ENCODE peak calls at places on chromosomes 16 and 17, in eight cellular contexts. B, O, V, Y, F, H, Z and G are unnamed samples.

GRCh38 chr16:68085259-68086071 is at the start of gene NFATC3:
- DNase-seq in B (peak), O (peak), V (peak), Y (peak), F (peak), H (peak), Z (peak), G (peak)

GRCh38 chr17:7496470-7497227 is 12.5 kb downstream of the POLR2A start:
- DNase-seq in B (peak), O (no peak), V (no peak), Y (no peak), F (no peak), H (no peak), Z (no peak), G (no peak)

GRCh38 chr17:61130320-61130719 is 269.3 kb upstream of the TBX2 start:
- DNase-seq in B (no peak), O (no peak), V (no peak), Y (no peak), F (no peak), H (no peak), Z (no peak), G (no peak)

GRCh38 chr17:8611135-8611534 is 19.4 kb downstream of the MYH10 start:
- DNase-seq in B (no peak), O (no peak), V (no peak), Y (no peak), F (no peak), H (no peak), Z (no peak), G (no peak)

GRCh38 chr16:67391424-67392300 is 1.6 kb downstream of the TPPP3 start:
- DNase-seq in B (no peak), O (no peak), V (no peak), Y (peak), F (no peak), H (no peak), Z (no peak), G (no peak)

GRCh38 chr17:40448639-40449261 is 5.5 kb downstream of the IGFBP4 start:
- DNase-seq in B (no peak), O (no peak), V (no peak), Y (no peak), F (no peak), H (no peak), Z (peak), G (no peak)

GRCh38 chr17:19760781-19761180 is 12.7 kb upstream of the ALDH3A1 start:
- DNase-seq in B (no peak), O (no peak), V (no peak), Y (peak), F (no peak), H (no peak), Z (no peak), G (peak)

GRCh38 chr16:31713945-31714898 is 159.4 kb upstream of the ZNF267 start:
- DNase-seq in B (peak), O (peak), V (no peak), Y (no peak), F (no peak), H (no peak), Z (no peak), G (no peak)

GRCh38 chr16:4523686-4524085 is 14.9 kb downstream of the CDIP1 start:
- DNase-seq in B (no peak), O (no peak), V (no peak), Y (no peak), F (no peak), H (no peak), Z (no peak), G (no peak)

GRCh38 chr16:12158428-12158827 is 181.9 kb downstream of the SNX29 start:
- DNase-seq in B (peak), O (no peak), V (no peak), Y (no peak), F (no peak), H (no peak), Z (no peak), G (no peak)

GRCh38 chr17:3754458-3755334 is 31.0 kb downstream of the HASPIN start:
- DNase-seq in B (peak), O (peak), V (peak), Y (no peak), F (no peak), H (peak), Z (peak), G (no peak)

GRCh38 chr16:77711775-77712174 is 10.5 kb upstream of the NUDT7 start:
- DNase-seq in B (no peak), O (no peak), V (no peak), Y (no peak), F (no peak), H (no peak), Z (no peak), G (no peak)

DNA sequence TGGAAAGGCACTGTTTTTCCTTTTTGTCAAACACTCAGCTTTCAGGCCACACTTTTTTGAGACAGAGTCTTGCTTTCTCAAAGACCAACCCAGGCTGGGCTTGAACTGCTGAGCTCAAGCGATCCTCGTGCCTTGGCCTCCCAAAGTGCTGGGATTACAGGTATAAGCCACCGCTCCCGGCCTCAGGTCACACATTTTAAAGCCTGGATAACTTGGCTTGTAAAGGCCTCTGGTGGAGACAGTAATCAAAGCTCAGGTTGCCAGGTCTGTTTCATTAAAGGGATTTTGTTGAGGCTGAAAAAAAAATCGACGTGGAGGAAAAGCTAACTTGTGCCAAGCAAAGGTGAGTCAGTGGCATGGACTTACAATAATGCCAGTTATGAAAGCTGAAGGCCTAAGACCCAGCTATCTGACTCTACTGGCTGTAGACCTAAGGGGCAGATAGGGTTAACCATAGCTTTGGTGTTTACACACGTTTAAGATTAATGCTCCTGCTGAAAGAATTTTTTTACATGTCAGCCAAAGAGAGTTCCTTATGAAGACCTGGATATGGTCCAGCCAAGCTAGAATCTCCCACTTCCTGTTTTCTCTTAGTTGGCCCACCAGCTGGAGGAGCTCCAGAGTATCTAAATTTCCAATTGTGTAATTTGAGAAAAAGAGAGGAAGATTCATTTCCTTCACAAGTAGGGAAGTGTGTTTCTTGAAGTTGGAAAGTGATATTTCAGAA is 910 bp downstream of the NBR1 start:
- DNase-seq in B (no peak), O (peak), V (peak), Y (peak), F (peak), H (no peak), Z (no peak), G (peak)
- TF ChIP-seq CTCF in B (no peak), O (peak), V (peak), Y (peak), F (peak), H (no peak), Z (peak), G (peak)

GRCh38 chr17:66711936-66712335 is 123.0 kb upstream of the CACNG5 start:
- DNase-seq in B (no peak), O (peak), V (no peak), Y (peak), F (no peak), H (peak), Z (peak), G (no peak)
- TF ChIP-seq CTCF in B (no peak), O (no peak), V (no peak), Y (no peak), F (no peak), H (no peak), Z (no peak), G (no peak)

DNA sequence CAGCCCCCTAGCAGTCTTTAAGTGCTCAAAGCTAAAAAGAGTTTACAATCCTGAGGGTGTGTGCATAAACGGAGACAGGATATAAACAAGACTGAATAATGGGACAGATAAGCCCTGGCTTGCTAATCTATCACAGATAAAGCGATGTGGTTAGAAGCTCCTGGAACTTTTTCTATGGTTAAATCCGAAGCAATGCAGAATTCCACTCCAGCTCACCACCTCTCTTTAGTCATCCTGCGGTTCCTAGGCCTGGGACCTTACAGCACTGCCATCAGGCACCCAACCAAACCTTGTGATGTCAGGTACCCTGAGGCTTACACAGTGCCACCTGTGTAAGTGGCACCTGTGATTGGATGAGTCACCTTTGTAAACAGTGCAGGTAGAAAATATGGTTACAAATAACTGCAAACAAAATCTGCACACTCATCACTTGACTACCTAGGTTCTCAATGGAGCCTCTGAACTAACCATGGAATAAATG is 31.5 kb upstream of the B4GALNT2 start:
- DNase-seq in B (no peak), O (no peak), V (peak), Y (no peak), F (no peak), H (peak), Z (peak), G (no peak)
- TF ChIP-seq CTCF in B (no peak), O (no peak), V (no peak), Y (no peak), F (no peak), H (no peak), Z (no peak), G (no peak)

GRCh38 chr16:1287982-1288670 is 21.3 kb upstream of the UBE2I start:
- DNase-seq in B (no peak), O (no peak), V (no peak), Y (no peak), F (no peak), H (no peak), Z (no peak), G (no peak)

GRCh38 chr16:1283996-1284592 is 25.3 kb upstream of the UBE2I start:
- DNase-seq in B (no peak), O (no peak), V (no peak), Y (no peak), F (no peak), H (no peak), Z (no peak), G (no peak)

GRCh38 chr16:1283296-1283695 is 26.1 kb upstream of the UBE2I start:
- DNase-seq in B (no peak), O (no peak), V (no peak), Y (no peak), F (no peak), H (no peak), Z (no peak), G (no peak)

GRCh38 chr16:1286492-1287094 is 22.8 kb upstream of the UBE2I start:
- DNase-seq in B (no peak), O (no peak), V (no peak), Y (no peak), F (no peak), H (no peak), Z (no peak), G (peak)

GRCh38 chr16:1285669-1286491 is 23.6 kb upstream of the UBE2I start:
- DNase-seq in B (no peak), O (peak), V (no peak), Y (no peak), F (no peak), H (no peak), Z (no peak), G (no peak)
- TF ChIP-seq CTCF in B (no peak), O (no peak), V (peak), Y (no peak), F (peak), H (peak), Z (no peak), G (no peak)

GRCh38 chr16:62700456-62701280 is 664.4 kb upstream of the CDH8 start:
- DNase-seq in B (no peak), O (no peak), V (no peak), Y (no peak), F (no peak), H (no peak), Z (no peak), G (no peak)
- TF ChIP-seq CTCF in B (no peak), O (no peak), V (no peak), Y (no peak), F (no peak), H (no peak), Z (no peak), G (no peak)

GRCh38 chr16:710500-711075 is 4.3 kb upstream of the METRN start:
- DNase-seq in B (no peak), O (no peak), V (no peak), Y (no peak), F (no peak), H (no peak), Z (no peak), G (no peak)

GRCh38 chr16:708959-709358 is 3.4 kb upstream of the FBXL16 start:
- DNase-seq in B (no peak), O (no peak), V (no peak), Y (no peak), F (no peak), H (no peak), Z (no peak), G (no peak)

GRCh38 chr16:711084-711483 is 3.8 kb upstream of the METRN start:
- DNase-seq in B (no peak), O (no peak), V (no peak), Y (no peak), F (no peak), H (no peak), Z (no peak), G (no peak)

GRCh38 chr16:708019-708418 is 2.4 kb upstream of the FBXL16 start:
- DNase-seq in B (no peak), O (no peak), V (no peak), Y (no peak), F (no peak), H (no peak), Z (no peak), G (no peak)

GRCh38 chr16:709651-710499 is 4.3 kb upstream of the FBXL16 start:
- DNase-seq in B (no peak), O (peak), V (no peak), Y (no peak), F (peak), H (peak), Z (no peak), G (no peak)
- TF ChIP-seq CTCF in B (no peak), O (no peak), V (peak), Y (no peak), F (no peak), H (no peak), Z (no peak), G (no peak)